ENCODE peak calls at places on chromosome 2, in seven cellular contexts. One of them, this sample, is unnamed.

GRCh38 chr2:239303711-239304532 is 96.9 kb downstream of the HDAC4 start:
- DNase-seq in cardiac fibroblast: no peak
- DNase-seq in GM23248: no peak
- DNase-seq in body of pancreas: peak; percentile 40
- DNase-seq in tibial artery: no peak
- DNase-seq in CD8-positive, alpha-beta T cell: no peak
- DNase-seq in hepatocyte: peak; percentile 58
- DNase-seq in this sample: peak; percentile 46

GRCh38 chr2:187949859-187950258 is 341.8 kb upstream of the GULP1 start:
- DNase-seq in cardiac fibroblast: no peak
- DNase-seq in GM23248: no peak
- DNase-seq in body of pancreas: no peak
- DNase-seq in tibial artery: no peak
- DNase-seq in CD8-positive, alpha-beta T cell: no peak
- DNase-seq in hepatocyte: no peak
- DNase-seq in this sample: no peak

GRCh38 chr2:144703852-144704324 is 184.0 kb upstream of the ZEB2 start:
- DNase-seq in cardiac fibroblast: peak; percentile 89
- DNase-seq in GM23248: peak; percentile 86
- DNase-seq in body of pancreas: peak; percentile 60
- DNase-seq in tibial artery: peak; percentile 46
- DNase-seq in CD8-positive, alpha-beta T cell: no peak
- DNase-seq in hepatocyte: peak; percentile 38
- DNase-seq in this sample: no peak

GRCh38 chr2:23121968-23122648 is 262.9 kb upstream of the KLHL29 start:
- DNase-seq in cardiac fibroblast: no peak
- DNase-seq in GM23248: no peak
- DNase-seq in body of pancreas: no peak
- DNase-seq in tibial artery: no peak
- DNase-seq in CD8-positive, alpha-beta T cell: no peak
- DNase-seq in hepatocyte: no peak
- DNase-seq in this sample: no peak

GRCh38 chr2:133608291-133608690 is 40.0 kb upstream of the NCKAP5 start:
- DNase-seq in cardiac fibroblast: no peak
- DNase-seq in GM23248: no peak
- DNase-seq in body of pancreas: no peak
- DNase-seq in tibial artery: no peak
- DNase-seq in CD8-positive, alpha-beta T cell: no peak
- DNase-seq in hepatocyte: no peak
- DNase-seq in this sample: no peak

GRCh38 chr2:84854835-84855234 is 26.0 kb downstream of the TRABD2A start:
- DNase-seq in cardiac fibroblast: no peak
- DNase-seq in GM23248: no peak
- DNase-seq in body of pancreas: no peak
- DNase-seq in tibial artery: no peak
- DNase-seq in CD8-positive, alpha-beta T cell: no peak
- DNase-seq in hepatocyte: no peak
- DNase-seq in this sample: no peak

GRCh38 chr2:138496096-138496651 is 5.4 kb upstream of the SPOPL start:
- DNase-seq in cardiac fibroblast: no peak
- DNase-seq in GM23248: no peak
- DNase-seq in body of pancreas: no peak
- DNase-seq in tibial artery: no peak
- DNase-seq in CD8-positive, alpha-beta T cell: no peak
- DNase-seq in hepatocyte: no peak
- DNase-seq in this sample: no peak

GRCh38 chr2:106193491-106193976 is 567 bp downstream of the UXS1 start:
- DNase-seq in cardiac fibroblast: no peak
- DNase-seq in GM23248: peak; percentile 57
- DNase-seq in body of pancreas: peak; percentile 27
- DNase-seq in tibial artery: no peak
- DNase-seq in CD8-positive, alpha-beta T cell: peak; percentile 34
- DNase-seq in hepatocyte: peak; percentile 64
- DNase-seq in this sample: peak; percentile 78

GRCh38 chr2:169828141-169828811 is 1.0 kb downstream of the UBR3 start:
- DNase-seq in cardiac fibroblast: peak; percentile 53
- DNase-seq in GM23248: peak; percentile 54
- DNase-seq in body of pancreas: peak; percentile 40
- DNase-seq in tibial artery: peak; percentile 52
- DNase-seq in CD8-positive, alpha-beta T cell: peak; percentile 57
- DNase-seq in hepatocyte: peak; percentile 49
- DNase-seq in this sample: no peak

GRCh38 chr2:20670315-20671035 is 3.5 kb downstream of the GDF7 start:
- DNase-seq in cardiac fibroblast: no peak
- DNase-seq in GM23248: peak; percentile 37
- DNase-seq in body of pancreas: no peak
- DNase-seq in tibial artery: no peak
- DNase-seq in CD8-positive, alpha-beta T cell: no peak
- DNase-seq in hepatocyte: no peak
- DNase-seq in this sample: peak; percentile 56
- H3K4me3 ChIP-seq in cardiac fibroblast: no peak overlapping the region
- H3K4me3 ChIP-seq in GM23248: no peak overlapping the region
- H3K4me3 ChIP-seq in body of pancreas: no peak overlapping the region
- H3K4me3 ChIP-seq in tibial artery: peak overlapping the region; percentile 2
- H3K4me3 ChIP-seq in CD8-positive, alpha-beta T cell: no peak overlapping the region
- H3K4me3 ChIP-seq in hepatocyte: no peak overlapping the region
- H3K4me3 ChIP-seq in this sample: no peak overlapping the region

DNA sequence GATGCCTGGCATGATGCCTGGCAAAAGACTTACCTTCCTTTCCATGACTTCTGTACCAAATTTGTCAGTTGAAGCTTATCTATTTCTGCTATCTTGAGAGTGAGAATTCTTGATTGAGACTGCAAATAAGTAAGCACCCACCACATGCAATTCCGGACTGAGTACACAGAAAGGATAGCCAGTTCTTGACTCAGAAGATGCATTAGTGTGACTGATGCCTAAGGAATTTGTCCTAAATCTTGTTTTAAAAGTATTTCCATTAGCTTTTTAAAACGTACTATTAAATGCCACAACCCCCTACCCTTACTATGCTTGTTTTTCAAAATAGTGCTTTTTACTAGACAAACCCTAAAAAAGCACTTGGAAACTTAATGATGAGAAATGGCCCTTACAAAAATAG is 545 bp downstream of the MPP4 start:
- DNase-seq in cardiac fibroblast: peak; percentile 90
- DNase-seq in GM23248: peak; percentile 91
- DNase-seq in body of pancreas: no peak
- DNase-seq in tibial artery: no peak
- DNase-seq in CD8-positive, alpha-beta T cell: no peak
- DNase-seq in hepatocyte: no peak
- DNase-seq in this sample: no peak
- H3K4me3 ChIP-seq in cardiac fibroblast: no peak overlapping the region
- H3K4me3 ChIP-seq in GM23248: peak overlapping the region; percentile 49
- H3K4me3 ChIP-seq in body of pancreas: no peak overlapping the region
- H3K4me3 ChIP-seq in tibial artery: no peak overlapping the region
- H3K4me3 ChIP-seq in CD8-positive, alpha-beta T cell: no peak overlapping the region
- H3K4me3 ChIP-seq in hepatocyte: no peak overlapping the region
- H3K4me3 ChIP-seq in this sample: no peak overlapping the region

DNA sequence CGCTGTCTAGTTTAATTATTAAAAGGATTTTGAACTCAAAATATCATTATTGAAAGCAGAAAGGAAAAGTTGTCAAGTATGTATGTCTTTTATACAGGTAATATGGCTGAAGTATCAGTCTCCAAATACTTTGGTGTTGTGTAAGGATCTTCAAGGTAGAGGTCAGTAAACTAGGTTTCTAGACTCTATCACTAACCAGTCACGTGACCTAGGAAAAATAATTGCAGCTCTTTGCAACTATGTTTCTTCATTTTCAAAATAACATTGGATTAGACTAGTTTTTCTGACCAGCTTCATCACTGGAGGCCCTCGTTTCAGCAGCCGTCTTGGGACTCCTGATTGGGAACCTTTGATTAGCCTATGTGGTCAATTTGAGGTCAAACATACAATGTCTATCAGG is 21.4 kb upstream of the MTX2 start:
- DNase-seq in cardiac fibroblast: no peak
- DNase-seq in GM23248: no peak
- DNase-seq in body of pancreas: no peak
- DNase-seq in tibial artery: no peak
- DNase-seq in CD8-positive, alpha-beta T cell: no peak
- DNase-seq in hepatocyte: no peak
- DNase-seq in this sample: no peak
- H3K4me3 ChIP-seq in cardiac fibroblast: no peak overlapping the region
- H3K4me3 ChIP-seq in GM23248: no peak overlapping the region
- H3K4me3 ChIP-seq in body of pancreas: no peak overlapping the region
- H3K4me3 ChIP-seq in tibial artery: no peak overlapping the region
- H3K4me3 ChIP-seq in CD8-positive, alpha-beta T cell: no peak overlapping the region
- H3K4me3 ChIP-seq in hepatocyte: no peak overlapping the region
- H3K4me3 ChIP-seq in this sample: no peak overlapping the region

GRCh38 chr2:34340307-34340706 is 741.2 kb upstream of the FAM98A start:
- DNase-seq in cardiac fibroblast: no peak
- DNase-seq in GM23248: no peak
- DNase-seq in body of pancreas: no peak
- DNase-seq in tibial artery: no peak
- DNase-seq in CD8-positive, alpha-beta T cell: no peak
- DNase-seq in hepatocyte: no peak
- DNase-seq in this sample: no peak

GRCh38 chr2:34332813-34333212 is 733.7 kb upstream of the FAM98A start:
- DNase-seq in cardiac fibroblast: no peak
- DNase-seq in GM23248: no peak
- DNase-seq in body of pancreas: no peak
- DNase-seq in tibial artery: no peak
- DNase-seq in CD8-positive, alpha-beta T cell: no peak
- DNase-seq in hepatocyte: no peak
- DNase-seq in this sample: no peak

DNA sequence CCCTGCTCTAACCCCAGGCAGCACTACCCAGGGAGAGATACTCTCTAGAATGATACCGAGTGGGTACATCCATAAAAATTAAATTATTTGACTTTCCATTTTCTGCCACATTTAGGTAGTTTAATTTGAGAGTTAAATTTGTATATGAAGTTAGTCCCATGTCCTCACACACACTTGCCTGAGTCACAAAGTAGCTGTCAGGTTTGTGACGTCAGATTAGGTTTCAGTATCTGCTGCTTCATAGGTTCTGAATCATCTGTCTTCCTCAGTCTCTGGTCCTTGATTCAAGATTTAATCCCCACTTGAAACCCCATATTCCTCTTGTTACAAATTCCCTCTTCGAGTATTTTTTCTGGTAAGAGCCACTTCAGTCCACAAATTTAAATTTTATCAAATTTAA is 738.6 kb upstream of the FAM98A start:
- DNase-seq in cardiac fibroblast: no peak
- DNase-seq in GM23248: no peak
- DNase-seq in body of pancreas: no peak
- DNase-seq in tibial artery: no peak
- DNase-seq in CD8-positive, alpha-beta T cell: no peak
- DNase-seq in hepatocyte: no peak
- DNase-seq in this sample: no peak
- H3K4me3 ChIP-seq in cardiac fibroblast: no peak overlapping the region
- H3K4me3 ChIP-seq in GM23248: no peak overlapping the region
- H3K4me3 ChIP-seq in body of pancreas: no peak overlapping the region
- H3K4me3 ChIP-seq in tibial artery: no peak overlapping the region
- H3K4me3 ChIP-seq in CD8-positive, alpha-beta T cell: no peak overlapping the region
- H3K4me3 ChIP-seq in hepatocyte: no peak overlapping the region
- H3K4me3 ChIP-seq in this sample: no peak overlapping the region